ENCODE peak calls at places on chromosomes 7 and 10, in seven cellular contexts. X is endothelial cell; F is stimulated activated CD4-positive, alpha-beta T cell treated with anti-CD3 and anti-CD28 coated beads, Interleukin-2, amount 100 ng/mL, for 48 hours; I is RWPE1; R is cardiac muscle cell; C is NCI-H1092; W is psoas muscle. D is an unnamed sample.

GRCh38 chr7:80439894-80440811 is 71.7 kb downstream of the GNAT3 start:
- DNase-seq in X (no peak), F (no peak), I (peak), R (no peak), C (no peak), W (no peak), D (no peak)

GRCh38 chr10:21497177-21497807 is 28.2 kb downstream of the SKIDA1 start:
- DNase-seq in X (peak), F (no peak), I (peak), R (peak), C (peak), W (peak), D (no peak)

GRCh38 chr7:51351661-51352060 is 35.1 kb upstream of the COBL start:
- DNase-seq in X (no peak), F (no peak), I (no peak), R (no peak), C (no peak), W (no peak), D (no peak)

GRCh38 chr7:37342665-37343471 is 105.8 kb downstream of the ELMO1 start:
- DNase-seq in X (peak), F (peak), I (no peak), R (no peak), C (no peak), W (peak), D (no peak)

GRCh38 chr10:133089461-133089800 is 1.7 kb downstream of the ADGRA1 start:
- DNase-seq in X (no peak), F (no peak), I (no peak), R (no peak), C (no peak), W (no peak), D (no peak)

GRCh38 chr10:130380056-130380455 is 243.9 kb downstream of the GLRX3 start:
- DNase-seq in X (no peak), F (no peak), I (no peak), R (no peak), C (no peak), W (no peak), D (no peak)

GRCh38 chr10:119517235-119518141 is 25.0 kb downstream of the RGS10 start:
- DNase-seq in X (no peak), F (peak), I (no peak), R (no peak), C (no peak), W (no peak), D (no peak)

GRCh38 chr7:99767662-99768061 is 16.3 kb downstream of the CYP3A4 start:
- DNase-seq in X (no peak), F (no peak), I (no peak), R (no peak), C (no peak), W (no peak), D (no peak)

GRCh38 chr10:69640196-69640980 is 10.3 kb downstream of the FAM241B start:
- DNase-seq in X (no peak), F (no peak), I (peak), R (no peak), C (no peak), W (no peak), D (no peak)

GRCh38 chr7:55545496-55545895 is 26.8 kb downstream of the VOPP1 start:
- DNase-seq in X (no peak), F (no peak), I (peak), R (no peak), C (no peak), W (no peak), D (peak)

GRCh38 chr7:107291434-107291833 is 122.6 kb downstream of the HBP1 start:
- DNase-seq in X (no peak), F (no peak), I (no peak), R (no peak), C (no peak), W (no peak), D (peak)

GRCh38 chr7:20666444-20666843 is 51.0 kb downstream of the ABCB5 start:
- DNase-seq in X (no peak), F (no peak), I (no peak), R (no peak), C (no peak), W (no peak), D (no peak)

GRCh38 chr10:104309980-104310978 is 28.0 kb downstream of the ITPRIP start:
- DNase-seq in X (no peak), F (no peak), I (no peak), R (no peak), C (no peak), W (peak), D (no peak)

GRCh38 chr10:128894641-128895040 is 572.4 kb upstream of the MGMT start:
- DNase-seq in X (no peak), F (no peak), I (no peak), R (no peak), C (no peak), W (no peak), D (no peak)

GRCh38 chr7:96996111-96996936 is 9.0 kb upstream of the DLX6 start:
- DNase-seq in X (no peak), F (no peak), I (no peak), R (no peak), C (no peak), W (no peak), D (no peak)

GRCh38 chr7:38880454-38880853 is 28.5 kb downstream of the VPS41 start:
- DNase-seq in X (no peak), F (no peak), I (no peak), R (no peak), C (no peak), W (no peak), D (no peak)

GRCh38 chr10:114876602-114877300 is 55.2 kb downstream of the FHIP2A start:
- DNase-seq in X (peak), F (peak), I (peak), R (peak), C (peak), W (peak), D (no peak)

GRCh38 chr10:78377362-78377761 is 343.7 kb downstream of the RPS24 start:
- DNase-seq in X (no peak), F (no peak), I (no peak), R (no peak), C (peak), W (no peak), D (no peak)

GRCh38 chr10:121608669-121609190 is 10.5 kb upstream of the FGFR2 start:
- DNase-seq in X (peak), F (peak), I (peak), R (peak), C (peak), W (no peak), D (no peak)

GRCh38 chr7:77950548-77950947 is 152.0 kb downstream of the PHTF2 start:
- DNase-seq in X (no peak), F (no peak), I (no peak), R (no peak), C (no peak), W (no peak), D (no peak)